ENCODE peak calls at places on chromosomes 7 and 10, in ten cellular contexts. T is CD4-positive, alpha-beta T cell; K is sciatic nerve; M is hypothalamus; E is HT1080; G is RCC 7860; V is HCT116; C is M059J; P is spleen; F is cardiac fibroblast. U is an unnamed sample.

GRCh38 chr7:117098457-117098856 is 145.2 kb downstream of the ST7 start:
- DNase-seq in T (no peak), K (no peak), M (no peak), E (peak; percentile 87), G (peak; percentile 39), V (no peak), C (peak; percentile 89), P (no peak), F (peak; percentile 76), U (peak; percentile 88)

GRCh38 chr7:127250312-127251047 is 2.3 kb downstream of the GRM8 start:
- DNase-seq in T (no peak), K (no peak), M (no peak), E (no peak), G (no peak), V (no peak), C (peak; percentile 4), P (no peak), F (no peak), U (peak; percentile 0)

GRCh38 chr7:4745971-4746919 is 29.2 kb upstream of the AP5Z1 start:
- DNase-seq in T (no peak), K (no peak), M (no peak), E (peak; percentile 76), G (peak; percentile 83), V (no peak), C (peak; percentile 18), P (no peak), F (peak; percentile 77), U (peak; percentile 35)

GRCh38 chr7:159125104-159125943 is 19.3 kb downstream of the VIPR2 start:
- DNase-seq in T (peak; percentile 10), K (peak; percentile 43), M (no peak), E (no peak), G (no peak), V (no peak), C (no peak), P (peak; percentile 42), F (no peak), U (no peak)

GRCh38 chr7:39588401-39588800 is 22.2 kb downstream of the YAE1 start:
- DNase-seq in T (no peak), K (no peak), M (no peak), E (no peak), G (no peak), V (no peak), C (no peak), P (no peak), F (no peak), U (no peak)

GRCh38 chr7:4612939-4613841 is 68.9 kb upstream of the FOXK1 start:
- DNase-seq in T (no peak), K (no peak), M (no peak), E (peak; percentile 63), G (peak; percentile 51), V (no peak), C (peak; percentile 59), P (peak; percentile 73), F (peak; percentile 67), U (peak; percentile 35)

GRCh38 chr7:25303380-25304321 is 75.4 kb upstream of the NPVF start:
- DNase-seq in T (no peak), K (no peak), M (no peak), E (no peak), G (no peak), V (no peak), C (peak; percentile 15), P (no peak), F (peak; percentile 70), U (peak; percentile 72)

GRCh38 chr10:132642732-132643008 is 105.1 kb downstream of the INPP5A start:
- DNase-seq in T (peak; percentile 12), K (peak; percentile 43), M (no peak), E (no peak), G (no peak), V (no peak), C (no peak), P (no peak), F (no peak), U (no peak)

GRCh38 chr7:30184804-30185487 is 50.2 kb downstream of the MTURN start:
- DNase-seq in T (no peak), K (no peak), M (peak; percentile 62), E (no peak), G (no peak), V (no peak), C (peak; percentile 45), P (no peak), F (no peak), U (peak; percentile 72)

GRCh38 chr7:26368542-26368941 is 76.9 kb downstream of the SNX10 start:
- DNase-seq in T (no peak), K (no peak), M (no peak), E (peak; percentile 27), G (no peak), V (no peak), C (peak; percentile 15), P (no peak), F (no peak), U (no peak)

GRCh38 chr7:30411897-30412296 is 66.7 kb downstream of the NOD1 start:
- DNase-seq in T (no peak), K (no peak), M (no peak), E (no peak), G (no peak), V (no peak), C (no peak), P (no peak), F (no peak), U (no peak)

GRCh38 chr7:101998904-101999236 is 181.4 kb downstream of the CUX1 start:
- DNase-seq in T (no peak), K (no peak), M (no peak), E (no peak), G (no peak), V (no peak), C (no peak), P (no peak), F (no peak), U (no peak)

GRCh38 chr7:96306385-96307125 is 15.3 kb downstream of the SLC25A13 start:
- DNase-seq in T (no peak), K (no peak), M (no peak), E (no peak), G (no peak), V (no peak), C (no peak), P (no peak), F (no peak), U (no peak)

GRCh38 chr10:86693721-86694369 is 25.5 kb downstream of the LDB3 start:
- DNase-seq in T (peak; percentile 46), K (peak; percentile 75), M (no peak), E (peak; percentile 34), G (peak; percentile 8), V (no peak), C (peak; percentile 33), P (no peak), F (peak; percentile 74), U (peak; percentile 69)

GRCh38 chr10:110742801-110743200 is 98.7 kb downstream of the RBM20 start:
- DNase-seq in T (no peak), K (no peak), M (no peak), E (no peak), G (no peak), V (no peak), C (no peak), P (no peak), F (no peak), U (no peak)

GRCh38 chr10:32327364-32327691 is 19.6 kb downstream of the EPC1 start:
- DNase-seq in T (no peak), K (no peak), M (no peak), E (no peak), G (no peak), V (no peak), C (no peak), P (no peak), F (no peak), U (no peak)

GRCh38 chr10:110852255-110852896 is 19.4 kb upstream of the PDCD4 start:
- DNase-seq in T (no peak), K (no peak), M (no peak), E (peak; percentile 61), G (no peak), V (peak; percentile 85), C (peak; percentile 67), P (no peak), F (no peak), U (peak; percentile 26)

GRCh38 chr7:51315393-51316261 is 982 bp downstream of the COBL start:
- DNase-seq in T (no peak), K (no peak), M (peak; percentile 69), E (no peak), G (no peak), V (peak; percentile 50), C (peak; percentile 53), P (no peak), F (peak; percentile 2), U (peak; percentile 61)

GRCh38 chr10:79150444-79150754 is 81.6 kb downstream of the ZMIZ1 start:
- DNase-seq in T (no peak), K (no peak), M (no peak), E (no peak), G (no peak), V (no peak), C (no peak), P (no peak), F (no peak), U (no peak)

GRCh38 chr10:23439920-23440875 is 1.3 kb downstream of the OTUD1 start:
- DNase-seq in T (peak; percentile 44), K (peak; percentile 62), M (peak; percentile 9), E (peak; percentile 35), G (peak; percentile 49), V (no peak), C (peak; percentile 34), P (peak; percentile 93), F (peak; percentile 40), U (peak; percentile 36)

GRCh38 chr7:46256870-46257528 is 335.9 kb upstream of the IGFBP3 start:
- DNase-seq in T (no peak), K (no peak), M (no peak), E (no peak), G (peak; percentile 23), V (no peak), C (peak; percentile 92), P (no peak), F (peak; percentile 10), U (peak; percentile 23)

GRCh38 chr7:113918946-113919345 is at the start of gene PPP1R3A:
- DNase-seq in T (no peak), K (no peak), M (no peak), E (peak; percentile 16), G (no peak), V (no peak), C (no peak), P (no peak), F (no peak), U (no peak)

GRCh38 chr7:23712368-23713284 is 2.6 kb downstream of the STK31 start:
- DNase-seq in T (no peak), K (no peak), M (no peak), E (peak; percentile 65), G (peak; percentile 63), V (peak; percentile 67), C (peak; percentile 74), P (no peak), F (peak; percentile 80), U (peak; percentile 73)

GRCh38 chr10:11679946-11680345 is 62.2 kb upstream of the ECHDC3 start:
- DNase-seq in T (no peak), K (no peak), M (no peak), E (no peak), G (no peak), V (no peak), C (no peak), P (no peak), F (no peak), U (no peak)

GRCh38 chr7:99010281-99010680 is 131.9 kb downstream of the TRRAP start:
- DNase-seq in T (no peak), K (peak; percentile 35), M (no peak), E (no peak), G (no peak), V (no peak), C (no peak), P (no peak), F (no peak), U (no peak)

GRCh38 chr10:66747451-66747850 is 178.4 kb upstream of the LRRTM3 start:
- DNase-seq in T (no peak), K (no peak), M (no peak), E (peak; percentile 93), G (peak; percentile 99), V (peak; percentile 46), C (peak; percentile 91), P (no peak), F (peak; percentile 65), U (peak; percentile 93)

GRCh38 chr7:28784166-28784870 is 173.8 kb downstream of the TRIL start:
- DNase-seq in T (no peak), K (no peak), M (no peak), E (no peak), G (no peak), V (no peak), C (no peak), P (no peak), F (peak; percentile 27), U (peak; percentile 78)

GRCh38 chr7:1225462-1226154 is 7.1 kb upstream of the UNCX start:
- DNase-seq in T (peak; percentile 60), K (no peak), M (no peak), E (no peak), G (no peak), V (no peak), C (no peak), P (no peak), F (peak; percentile 17), U (peak; percentile 50)